ENCODE peak calls at places on chromosome 22, in six cellular contexts. R is HepG2, N is K562, H is A549, Y is NB4, P is GM12878. L is an unnamed sample.

GRCh38 chr22:46229701-46230100 is 20.4 kb downstream of the CDPF1 start:
- DNase-seq in N (no peak), R (no peak), P (no peak), H (no peak), Y (no peak), L (no peak)

GRCh38 chr22:44702479-44703219 is 645 bp downstream of the PRR5 start:
- DNase-seq in P (no peak), H (no peak), N (no peak), Y (peak; percentile 38), R (no peak), L (no peak)

GRCh38 chr22:26431151-26431995 is 2.3 kb downstream of the ASPHD2 start:
- DNase-seq in H (no peak), P (peak; percentile 26), Y (no peak), R (no peak), N (no peak), L (peak; percentile 81)

GRCh38 chr22:49951986-49952896 is 8.3 kb upstream of the PIM3 start:
- DNase-seq in H (peak; percentile 58), N (no peak), Y (no peak), R (peak; percentile 81), P (no peak), L (peak; percentile 39)

GRCh38 chr22:46593996-46594946 is 25.9 kb upstream of the GRAMD4 start:
- DNase-seq in P (no peak), N (no peak), Y (no peak), H (no peak), R (no peak), L (no peak)

GRCh38 chr22:23359583-23360123 is 179.3 kb downstream of the BCR start:
- DNase-seq in R (no peak), N (no peak), H (no peak), Y (no peak), P (no peak), L (no peak)

GRCh38 chr22:30610299-30610698 is 3.3 kb downstream of the TCN2 start:
- DNase-seq in N (no peak), P (no peak), Y (peak; percentile 35), R (no peak), H (no peak), L (no peak)

GRCh38 chr22:35910013-35910860 is 118.4 kb downstream of the RBFOX2 start:
- DNase-seq in Y (no peak), R (no peak), N (no peak), H (no peak), P (no peak), L (peak; percentile 74)

GRCh38 chr22:33274214-33274828 is 216.1 kb upstream of the SYN3 start:
- DNase-seq in P (no peak), N (peak; percentile 36), Y (peak; percentile 50), H (peak; percentile 22), R (peak; percentile 27), L (no peak)

GRCh38 chr22:33914699-33915098 is 5.6 kb downstream of the LARGE1 start:
- DNase-seq in Y (no peak), P (no peak), R (no peak), H (no peak), N (no peak), L (no peak)

GRCh38 chr22:46502776-46503175 is 34.6 kb downstream of the CELSR1 start:
- DNase-seq in H (no peak), P (no peak), N (no peak), Y (no peak), R (no peak), L (no peak)

GRCh38 chr22:47626428-47627390 is 864.3 kb downstream of the TBC1D22A start:
- DNase-seq in H (peak; percentile 25), P (no peak), N (no peak), R (peak; percentile 13), Y (no peak), L (no peak)

GRCh38 chr22:25775501-25775900 is 33.5 kb downstream of the MYO18B start:
- DNase-seq in R (no peak), Y (no peak), H (no peak), P (no peak), N (no peak), L (no peak)

GRCh38 chr22:19596680-19597398 is 72.6 kb upstream of the CLDN5 start:
- DNase-seq in Y (peak; percentile 93), R (peak; percentile 13), H (no peak), N (peak; percentile 51), P (no peak), L (no peak)

GRCh38 chr22:29820941-29821789 is 16.9 kb downstream of the ASCC2 start:
- DNase-seq in R (peak; percentile 86), Y (peak; percentile 94), N (peak; percentile 67), P (peak; percentile 82), H (peak; percentile 85), L (peak; percentile 84)

GRCh38 chr22:16563555-16564520 is 28.8 kb downstream of the CCT8L2 start:
- DNase-seq in P (no peak), Y (no peak), H (no peak), N (no peak), R (no peak), L (no peak)

GRCh38 chr22:49218142-49218541 is 609.5 kb downstream of the BRD1 start:
- DNase-seq in P (no peak), R (no peak), H (no peak), N (no peak), Y (no peak), L (no peak)

GRCh38 chr22:40008726-40009125 is 14.0 kb downstream of the FAM83F start:
- DNase-seq in H (no peak), Y (no peak), N (no peak), R (no peak), P (no peak), L (no peak)

DNA sequence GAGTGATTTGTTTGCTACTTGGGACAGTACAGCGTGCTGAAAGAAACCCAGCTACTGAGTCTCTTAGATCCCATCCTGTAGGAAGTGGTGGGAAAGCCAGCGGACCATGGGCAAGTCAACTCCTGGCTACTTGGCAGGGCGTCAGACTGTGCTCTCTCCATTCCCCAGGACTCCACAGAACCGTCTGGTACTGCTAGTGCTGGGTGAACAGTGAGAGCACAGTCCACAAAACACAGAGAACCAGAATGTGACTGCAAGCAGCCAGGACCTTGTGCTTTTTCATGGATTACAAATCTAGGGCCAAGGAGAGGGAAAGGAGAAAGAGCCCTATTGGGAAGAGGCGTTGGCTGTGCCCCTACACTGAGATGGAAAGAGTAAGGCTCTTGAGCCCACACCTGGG is 10.2 kb downstream of the BID start:
- DNase-seq in N (no peak), R (no peak), P (no peak), H (no peak), Y (no peak), L (no peak)
- TF ChIP-seq MYC in N (no peak), R (no peak), P (no peak), H (no peak), Y (no peak), L (no peak)

GRCh38 chr22:43346521-43346929 is 3.4 kb upstream of the SCUBE1 start:
- DNase-seq in Y (peak; percentile 61), R (peak; percentile 30), N (peak; percentile 53), P (no peak), H (peak; percentile 37), L (peak; percentile 29)
- TF ChIP-seq CTCF in Y (peak; percentile 53), R (peak; percentile 83), N (peak; percentile 72), P (peak; percentile 69), H (peak; percentile 48), L (peak; percentile 46)

GRCh38 chr22:41184679-41185078 is 20.4 kb upstream of the L3MBTL2 start:
- DNase-seq in P (no peak), N (no peak), H (no peak), R (no peak), Y (no peak), L (peak; percentile 30)

GRCh38 chr22:41177626-41178424 is 27.3 kb upstream of the L3MBTL2 start:
- DNase-seq in N (no peak), H (no peak), P (no peak), Y (no peak), R (no peak), L (no peak)

GRCh38 chr22:41178425-41178975 is 26.6 kb upstream of the L3MBTL2 start:
- DNase-seq in H (no peak), R (no peak), Y (no peak), P (no peak), N (no peak), L (no peak)

GRCh38 chr22:41180926-41181325 is 24.2 kb upstream of the L3MBTL2 start:
- DNase-seq in N (no peak), Y (no peak), R (no peak), H (no peak), P (no peak), L (no peak)

DNA sequence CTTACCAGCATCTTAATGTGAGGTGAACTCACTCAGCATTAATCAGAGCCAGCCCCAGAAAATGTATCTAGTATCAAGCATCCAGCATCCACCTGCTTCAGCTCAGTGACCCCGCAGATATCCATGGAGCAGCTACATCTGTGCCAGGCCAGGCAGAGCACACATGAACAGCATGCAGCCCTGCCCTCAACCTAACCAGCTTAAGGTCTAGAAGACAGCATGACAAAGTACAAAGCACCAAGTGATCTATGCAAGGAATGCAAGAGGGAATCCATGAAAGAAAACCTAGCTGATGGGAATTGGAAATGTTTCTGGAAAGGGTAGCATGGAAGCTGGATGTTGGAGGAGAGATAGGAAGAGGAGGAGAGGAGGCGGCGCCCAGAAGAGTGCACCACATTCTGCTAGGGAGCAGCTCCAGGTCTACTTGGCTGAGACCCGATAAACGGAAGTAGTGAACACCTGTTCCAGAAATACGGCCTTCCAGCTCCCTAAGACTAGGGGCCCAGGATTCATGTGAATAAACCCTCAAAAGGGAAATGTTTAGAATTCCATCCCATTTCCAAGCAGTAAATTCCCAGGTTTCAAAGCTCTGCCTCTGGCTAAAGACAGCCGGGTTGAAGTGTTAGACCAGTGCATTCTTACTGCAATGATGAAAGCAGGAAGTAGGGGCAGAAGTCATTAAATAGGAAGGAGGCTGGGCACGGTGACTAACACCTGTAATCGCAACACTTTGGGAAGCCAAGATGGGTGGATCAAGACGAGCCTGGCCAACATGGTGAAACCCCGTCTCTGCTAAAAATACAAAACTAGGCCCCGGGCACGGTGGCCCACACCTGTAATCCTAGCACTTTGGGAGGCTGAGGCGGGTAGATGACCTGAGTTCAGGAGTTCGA is 23.5 kb upstream of the L3MBTL2 start:
- DNase-seq in Y (peak; percentile 68), R (no peak), P (no peak), H (no peak), N (no peak), L (peak; percentile 87)
- TF ChIP-seq MYC in Y (no peak), R (no peak), P (no peak), H (no peak), N (no peak), L (no peak)

GRCh38 chr22:37552560-37553163 is 7.6 kb upstream of the CDC42EP1 start:
- DNase-seq in P (no peak), N (peak; percentile 88), H (no peak), Y (no peak), R (no peak), L (no peak)

GRCh38 chr22:37546436-37547248 is 13.6 kb upstream of the CDC42EP1 start:
- DNase-seq in H (no peak), N (no peak), P (no peak), Y (no peak), R (peak; percentile 67), L (peak; percentile 44)

GRCh38 chr22:37547249-37547741 is 13.0 kb upstream of the CDC42EP1 start:
- DNase-seq in P (no peak), N (no peak), R (no peak), Y (no peak), H (no peak), L (no peak)

GRCh38 chr22:37551981-37552380 is 8.3 kb upstream of the CDC42EP1 start:
- DNase-seq in P (no peak), R (no peak), Y (no peak), H (no peak), N (no peak), L (no peak)

DNA sequence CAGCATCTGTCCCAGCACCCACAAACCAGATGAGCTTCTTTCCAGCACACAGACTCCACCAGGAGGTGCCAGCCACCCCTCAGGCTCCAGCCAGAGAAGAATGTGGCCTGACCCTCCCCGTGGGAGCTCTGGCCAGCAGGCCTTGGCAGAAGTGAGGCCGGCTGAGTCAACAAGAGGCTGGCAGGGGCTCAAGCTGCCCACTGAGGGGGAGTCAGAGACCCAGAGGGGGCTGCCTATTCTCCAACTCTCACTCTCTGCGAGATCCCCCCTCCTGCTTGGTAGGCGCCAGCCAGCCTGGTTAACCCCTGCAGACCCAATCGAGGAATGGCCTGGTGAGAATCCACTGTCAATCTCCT is 10.6 kb upstream of the CDC42EP1 start:
- DNase-seq in R (no peak), P (no peak), N (no peak), Y (no peak), H (no peak), L (peak; percentile 86)
- TF ChIP-seq CTCF in R (peak; percentile 42), P (no peak), N (peak; percentile 3), Y (peak; percentile 5), H (no peak), L (peak; percentile 60)

L was measured in endothelial cell of umbilical vein.